ENCODE peak calls at places on chromosomes 1 and 21, in four cellular contexts. K is colonic mucosa, P is A549, S is Calu3. A is an unnamed sample.

GRCh38 chr21:25691931-25692330 is 42.8 kb downstream of the ATP5PF start:
- DNase-seq in K (no peak), P (no peak), S (no peak), A (no peak)

GRCh38 chr1:58739851-58740466 is 40.1 kb upstream of the MYSM1 start:
- DNase-seq in K (peak; percentile 35), P (peak; percentile 35), S (peak; percentile 46), A (peak; percentile 55)

GRCh38 chr21:37365657-37366487 is 701 bp upstream of the DYRK1A start:
- DNase-seq in K (peak; percentile 72), P (peak; percentile 65), S (peak; percentile 77), A (peak; percentile 63)

GRCh38 chr1:164311376-164311775 is 247.6 kb upstream of the PBX1 start:
- DNase-seq in K (no peak), P (no peak), S (no peak), A (no peak)

GRCh38 chr1:228284148-228284495 is 76.3 kb downstream of the OBSCN start:
- DNase-seq in K (no peak), P (no peak), S (no peak), A (no peak)

GRCh38 chr21:28993293-28993629 is 584 bp upstream of the LTN1 start:
- DNase-seq in K (no peak), P (no peak), S (no peak), A (no peak)

GRCh38 chr1:206144605-206145004 is 27.4 kb upstream of the AVPR1B start:
- DNase-seq in K (no peak), P (no peak), S (no peak), A (no peak)

GRCh38 chr1:245380790-245381535 is 226.2 kb downstream of the KIF26B start:
- DNase-seq in K (no peak), P (no peak), S (no peak), A (no peak)

GRCh38 chr1:151989131-151989868 is 4.4 kb downstream of the S100A10 start:
- DNase-seq in K (peak; percentile 84), P (peak; percentile 84), S (peak; percentile 85), A (peak; percentile 79)

GRCh38 chr1:175252561-175252960 is 60.0 kb upstream of the KIAA0040 start:
- DNase-seq in K (no peak), P (no peak), S (no peak), A (no peak)

GRCh38 chr21:44765231-44766013 is 36.2 kb downstream of the UBE2G2 start:
- DNase-seq in K (no peak), P (no peak), S (no peak), A (peak; percentile 45)

GRCh38 chr1:225695578-225696332 is 42.8 kb upstream of the ENAH start:
- DNase-seq in K (no peak), P (no peak), S (no peak), A (no peak)

GRCh38 chr1:8602471-8603219 is 214.8 kb downstream of the RERE start:
- DNase-seq in K (no peak), P (no peak), S (no peak), A (no peak)

GRCh38 chr1:82820816-82821215 is 1020.1 kb downstream of the ADGRL2 start:
- DNase-seq in K (no peak), P (no peak), S (no peak), A (no peak)

GRCh38 chr1:113109908-113110554 is 37.0 kb downstream of the LRIG2 start:
- DNase-seq in K (no peak), P (peak; percentile 25), S (no peak), A (peak; percentile 30)

GRCh38 chr1:99590578-99591209 is 55.2 kb upstream of the PALMD start:
- DNase-seq in K (no peak), P (peak; percentile 6), S (peak; percentile 19), A (peak; percentile 10)

GRCh38 chr1:30697977-30698376 is 25.4 kb downstream of the MATN1 start:
- DNase-seq in K (no peak), P (no peak), S (no peak), A (peak; percentile 58)

GRCh38 chr21:34511787-34512451 is at the start of gene KCNE1:
- DNase-seq in K (no peak), P (no peak), S (no peak), A (no peak)

GRCh38 chr1:55244476-55245109 is 29.4 kb upstream of the USP24 start:
- DNase-seq in K (no peak), P (no peak), S (no peak), A (no peak)

GRCh38 chr1:247443641-247444040 is 14.3 kb downstream of the OR2B11 start:
- DNase-seq in K (no peak), P (no peak), S (no peak), A (no peak)

GRCh38 chr1:209249280-209249670 is 334.2 kb upstream of the CAMK1G start:
- DNase-seq in K (no peak), P (no peak), S (no peak), A (no peak)

GRCh38 chr1:14304381-14304865 is 294.1 kb upstream of the KAZN start:
- DNase-seq in K (no peak), P (no peak), S (no peak), A (no peak)

GRCh38 chr21:38921511-38922215 is 115.9 kb downstream of the ETS2 start:
- DNase-seq in K (peak; percentile 59), P (no peak), S (no peak), A (no peak)

GRCh38 chr1:184559117-184559713 is 172.4 kb downstream of the C1orf21 start:
- DNase-seq in K (no peak), P (no peak), S (no peak), A (no peak)

GRCh38 chr1:67817319-67817718 is 15.9 kb downstream of the GNG12 start:
- DNase-seq in K (peak; percentile 93), P (no peak), S (no peak), A (no peak)

GRCh38 chr1:66250075-66250474 is 283.9 kb upstream of the SGIP1 start:
- DNase-seq in K (no peak), P (no peak), S (no peak), A (no peak)

GRCh38 chr1:66254785-66255184 is 279.2 kb upstream of the SGIP1 start:
- DNase-seq in K (no peak), P (no peak), S (no peak), A (no peak)

GRCh38 chr1:66251521-66251920 is 282.4 kb upstream of the SGIP1 start:
- DNase-seq in K (no peak), P (no peak), S (no peak), A (no peak)

GRCh38 chr1:66250483-66250882 is 283.5 kb upstream of the SGIP1 start:
- DNase-seq in K (no peak), P (no peak), S (no peak), A (no peak)

GRCh38 chr1:66253330-66253921 is 280.5 kb upstream of the SGIP1 start:
- DNase-seq in K (no peak), P (peak; percentile 75), S (peak; percentile 39), A (peak; percentile 79)
- TF ChIP-seq CTCF in K (peak; percentile 61), P (peak; percentile 84), S (peak; percentile 67), A (peak; percentile 85)

DNA sequence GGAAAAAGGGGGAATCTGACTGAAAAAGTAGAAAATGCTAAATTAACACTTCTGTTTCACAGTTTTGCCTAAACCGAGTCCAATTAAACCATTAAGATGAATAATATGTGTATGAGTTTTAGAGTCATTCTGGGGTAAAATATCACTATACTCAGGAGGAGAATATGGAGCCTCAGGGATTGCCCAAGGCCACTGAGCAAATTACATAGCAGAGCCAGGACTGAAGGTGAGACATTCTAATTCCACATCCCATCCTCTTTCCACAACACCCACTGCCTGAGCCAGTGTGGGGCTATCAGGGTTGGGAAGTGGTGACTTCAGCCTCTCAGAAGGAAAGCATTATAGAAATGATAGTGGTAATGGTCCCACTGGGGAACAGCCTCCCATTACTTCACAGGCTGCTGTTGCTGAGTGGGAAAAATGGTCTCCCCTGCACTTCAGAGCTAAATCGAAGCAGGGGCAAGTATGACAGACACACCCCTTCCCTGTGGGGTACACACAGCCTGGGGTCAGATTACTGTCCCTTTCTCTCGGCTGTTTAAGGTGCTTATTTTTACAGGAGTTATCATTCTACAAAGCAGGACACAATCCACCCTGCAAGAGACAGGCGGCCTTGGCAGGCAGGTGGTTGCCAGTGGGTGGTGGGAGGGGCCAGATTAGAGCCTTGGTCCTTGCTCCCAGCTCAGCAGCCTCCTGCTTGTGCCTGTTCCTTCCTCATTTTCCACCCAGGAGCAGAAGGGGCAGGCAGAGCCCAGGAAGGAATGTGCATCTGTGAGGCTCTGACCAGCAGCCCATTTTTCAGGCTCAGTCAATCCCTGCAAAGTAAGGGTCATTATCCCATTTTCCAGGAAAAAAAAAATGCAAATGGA is 9.5 kb upstream of the BCAR3 start:
- DNase-seq in K (peak; percentile 43), P (no peak), S (peak; percentile 39), A (no peak)
- TF ChIP-seq CTCF in K (no peak), P (no peak), S (no peak), A (no peak)

DNA sequence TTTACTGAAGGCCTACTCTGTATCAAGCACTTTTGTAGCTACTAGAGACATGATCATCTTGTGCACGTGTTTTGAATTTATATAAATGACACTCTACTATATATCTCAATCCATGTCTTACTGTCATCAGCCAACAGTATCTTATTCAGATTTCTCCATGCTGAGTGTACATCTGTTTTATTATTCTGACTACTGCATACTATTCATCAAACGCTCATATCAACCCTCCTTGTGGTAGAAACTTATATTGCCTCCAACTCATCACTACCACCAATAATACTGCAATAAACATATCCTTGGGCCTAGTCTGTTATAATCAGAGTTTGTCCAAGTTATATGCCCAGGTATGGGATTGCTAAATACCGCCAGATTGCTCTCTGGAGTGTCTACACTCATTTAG is 81.6 kb upstream of the IRF2BP2 start:
- DNase-seq in K (no peak), P (peak; percentile 45), S (no peak), A (peak; percentile 44)
- TF ChIP-seq CTCF in K (no peak), P (no peak), S (no peak), A (no peak)

GRCh38 chr1:85911742-85912141 is 203.5 kb upstream of the ZNHIT6 start:
- DNase-seq in K (no peak), P (peak; percentile 3), S (peak; percentile 3), A (no peak)
- TF ChIP-seq CTCF in K (no peak), P (peak; percentile 38), S (no peak), A (no peak)

DNA sequence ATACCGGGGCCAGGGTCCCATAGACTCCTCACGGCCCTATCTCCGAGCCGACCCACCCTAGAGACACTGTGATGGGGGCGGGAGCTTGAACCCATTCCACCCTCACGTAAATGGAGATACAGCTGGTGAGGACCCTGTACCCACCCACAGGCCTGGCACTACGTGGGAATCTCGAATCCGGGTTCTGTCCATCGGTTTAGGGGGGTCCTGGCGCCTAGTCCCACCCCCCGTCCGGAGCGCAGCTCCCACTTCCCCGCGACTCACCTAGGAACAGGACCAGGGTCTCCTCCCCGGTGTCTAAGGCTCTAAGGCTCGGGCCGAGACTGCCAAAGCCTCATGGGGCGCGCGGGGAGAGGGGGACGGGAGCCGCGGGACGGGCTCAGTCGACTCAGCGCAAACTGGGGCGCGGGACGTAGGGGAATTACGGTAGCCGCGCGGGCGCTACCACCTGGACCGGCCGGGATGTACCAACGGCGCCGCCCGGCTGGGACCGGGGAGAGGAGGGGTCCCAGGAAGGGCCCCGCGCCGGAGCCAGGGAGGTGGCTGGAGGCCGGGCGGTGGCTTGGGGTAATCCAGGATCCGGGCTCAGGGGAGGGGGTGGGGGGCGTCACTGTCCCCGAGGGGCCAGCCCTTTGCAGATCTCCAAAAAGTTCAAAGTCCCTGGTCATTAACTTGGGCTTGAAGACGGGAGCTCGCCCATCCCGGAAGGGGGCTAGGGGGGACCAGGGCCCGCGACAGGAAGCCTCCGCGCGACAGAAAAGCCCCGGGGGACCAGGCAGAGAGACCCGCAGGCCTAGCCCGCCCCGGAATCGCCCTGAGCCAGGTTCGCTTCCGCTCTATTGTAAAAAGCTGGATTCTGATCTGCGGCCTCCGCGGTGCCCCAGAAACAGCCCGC is 1.0 kb downstream of the PLEKHG5 start:
- DNase-seq in K (peak; percentile 84), P (peak; percentile 77), S (peak; percentile 62), A (peak; percentile 71)
- TF ChIP-seq CTCF in K (peak; percentile 3), P (no peak), S (no peak), A (peak; percentile 68)

GRCh38 chr1:85824066-85824835 is 116.0 kb upstream of the ZNHIT6 start:
- DNase-seq in K (no peak), P (no peak), S (peak; percentile 16), A (no peak)
- TF ChIP-seq CTCF in K (no peak), P (no peak), S (no peak), A (no peak)